ENCODE peak calls at places on chromosomes 11 and 22, in four cellular contexts. Z, P, W and T are unnamed samples.

GRCh38 chr22:39291501-39291900 is 27.9 kb downstream of the RPL3 start:
- DNase-seq in Z (no peak), P (no peak), W (no peak), T (no peak)

GRCh38 chr11:129331217-129331616 is 44.4 kb upstream of the BARX2 start:
- DNase-seq in Z (no peak), P (peak; percentile 40), W (peak; percentile 4), T (peak; percentile 67)

GRCh38 chr11:106228996-106229395 is 151.5 kb downstream of the AASDHPPT start:
- DNase-seq in Z (no peak), P (no peak), W (no peak), T (no peak)

GRCh38 chr22:23122216-23122957 is 19.4 kb downstream of the RSPH14 start:
- DNase-seq in Z (no peak), P (no peak), W (no peak), T (no peak)

GRCh38 chr11:15903246-15903645 is 453.1 kb downstream of the SOX6 start:
- DNase-seq in Z (peak; percentile 10), P (no peak), W (no peak), T (peak; percentile 53)

GRCh38 chr22:36397081-36397766 is 9.5 kb upstream of the MYH9 start:
- DNase-seq in Z (peak; percentile 68), P (no peak), W (peak; percentile 72), T (peak; percentile 79)

GRCh38 chr11:100855466-100856067 is 168.5 kb downstream of the ARHGAP42 start:
- DNase-seq in Z (no peak), P (no peak), W (peak; percentile 68), T (peak; percentile 62)

GRCh38 chr11:65003282-65003681 is 6.5 kb upstream of the BATF2 start:
- DNase-seq in Z (no peak), P (no peak), W (peak; percentile 66), T (peak; percentile 59)

GRCh38 chr11:1089738-1090599 is 15.3 kb downstream of the MUC2 start:
- DNase-seq in Z (peak; percentile 57), P (no peak), W (no peak), T (no peak)

GRCh38 chr11:117827521-117828511 is 3.3 kb upstream of the FXYD2 start:
- DNase-seq in Z (peak; percentile 49), P (peak; percentile 24), W (no peak), T (no peak)

GRCh38 chr11:62565100-62565802 is 8.4 kb downstream of the EEF1G start:
- DNase-seq in Z (no peak), P (no peak), W (no peak), T (no peak)

GRCh38 chr11:47175746-47176327 is 842 bp downstream of the ARFGAP2 start:
- DNase-seq in Z (no peak), P (no peak), W (no peak), T (peak; percentile 52)

GRCh38 chr11:35155677-35156076 is 16.7 kb downstream of the CD44 start:
- DNase-seq in Z (no peak), P (no peak), W (no peak), T (no peak)

GRCh38 chr22:30435674-30436126 is 10.1 kb downstream of the MTFP1 start:
- DNase-seq in Z (no peak), P (peak; percentile 56), W (no peak), T (no peak)

GRCh38 chr11:116527180-116527991 is 245.4 kb downstream of the BUD13 start:
- DNase-seq in Z (no peak), P (no peak), W (no peak), T (no peak)

GRCh38 chr11:132632641-132633124 is 899.6 kb downstream of the OPCML start:
- DNase-seq in Z (no peak), P (no peak), W (peak; percentile 99), T (peak; percentile 86)

GRCh38 chr11:100687630-100688395 is 725 bp downstream of the ARHGAP42 start:
- DNase-seq in Z (peak; percentile 70), P (peak; percentile 48), W (peak; percentile 85), T (peak; percentile 81)

GRCh38 chr11:130070829-130071205 is 1.1 kb downstream of the APLP2 start:
- DNase-seq in Z (peak; percentile 82), P (no peak), W (peak; percentile 36), T (no peak)

GRCh38 chr22:19440411-19441195 is 6.9 kb downstream of the C22orf39 start:
- DNase-seq in Z (no peak), P (no peak), W (no peak), T (no peak)

GRCh38 chr11:59802639-59803176 is 7.9 kb downstream of the MRPL16 start:
- DNase-seq in Z (no peak), P (no peak), W (peak; percentile 58), T (peak; percentile 70)

GRCh38 chr11:120241277-120241676 is 1.3 kb downstream of the POU2F3 start:
- DNase-seq in Z (peak; percentile 78), P (no peak), W (no peak), T (no peak)

GRCh38 chr11:118530683-118531596 is at the start of gene TMEM25:
- DNase-seq in Z (peak; percentile 88), P (peak; percentile 70), W (peak; percentile 32), T (peak; percentile 73)

GRCh38 chr22:20203142-20204099 is 52.6 kb upstream of the CCDC188 start:
- DNase-seq in Z (peak; percentile 75), P (peak; percentile 37), W (peak; percentile 1), T (no peak)

GRCh38 chr11:20342347-20343279 is 20.9 kb upstream of the HTATIP2 start:
- DNase-seq in Z (no peak), P (no peak), W (no peak), T (no peak)

GRCh38 chr11:80255021-80255420 is 814.2 kb upstream of the TENM4 start:
- DNase-seq in Z (no peak), P (no peak), W (no peak), T (peak; percentile 61)

GRCh38 chr11:131491503-131491902 is 121.1 kb downstream of the NTM start:
- DNase-seq in Z (no peak), P (no peak), W (peak; percentile 30), T (peak; percentile 74)

GRCh38 chr11:77152846-77153245 is 24.8 kb downstream of the MYO7A start:
- DNase-seq in Z (no peak), P (no peak), W (peak; percentile 18), T (no peak)

GRCh38 chr11:128463386-128463829 is 124.0 kb downstream of the ETS1 start:
- DNase-seq in Z (no peak), P (no peak), W (peak; percentile 99), T (peak; percentile 18)

GRCh38 chr11:100961633-100962032 is 168.0 kb downstream of the PGR start:
- DNase-seq in Z (no peak), P (no peak), W (peak; percentile 11), T (peak; percentile 48)

GRCh38 chr22:43110927-43111623 is 525 bp downstream of the BIK start:
- DNase-seq in Z (peak; percentile 83), P (peak; percentile 76), W (no peak), T (peak; percentile 59)

GRCh38 chr11:24082241-24082640 is 414.6 kb upstream of the LUZP2 start:
- DNase-seq in Z (no peak), P (no peak), W (peak; percentile 66), T (no peak)

GRCh38 chr11:832529-833113 is at the start of gene CD151:
- DNase-seq in Z (peak; percentile 79), P (peak; percentile 73), W (peak; percentile 45), T (peak; percentile 79)

GRCh38 chr11:64674774-64675173 is 48.2 kb downstream of the NRXN2 start:
- DNase-seq in Z (no peak), P (no peak), W (no peak), T (no peak)

GRCh38 chr22:28397324-28397723 is 282.3 kb downstream of the TTC28 start:
- DNase-seq in Z (no peak), P (no peak), W (no peak), T (no peak)

GRCh38 chr22:35312198-35313059 is 12.7 kb downstream of the TOM1 start:
- DNase-seq in Z (peak; percentile 44), P (no peak), W (peak; percentile 82), T (peak; percentile 65)

GRCh38 chr11:48006301-48006992 is 26.1 kb downstream of the PTPRJ start:
- DNase-seq in Z (no peak), P (no peak), W (peak; percentile 79), T (peak; percentile 66)

GRCh38 chr11:35548925-35549561 is 23.6 kb upstream of the PAMR1 start:
- DNase-seq in Z (no peak), P (no peak), W (peak; percentile 72), T (no peak)

GRCh38 chr22:23054531-23055257 is 15.6 kb upstream of the GNAZ start:
- DNase-seq in Z (peak; percentile 36), P (peak; percentile 35), W (no peak), T (no peak)

GRCh38 chr11:82898242-82898641 is 2.0 kb downstream of the PRCP start:
- DNase-seq in Z (no peak), P (no peak), W (no peak), T (no peak)
- H3K4me3 ChIP-seq in Z (peak overlapping the region; percentile 68), P (peak overlapping the region; percentile 62), W (no peak overlapping the region), T (no peak overlapping the region)

DNA sequence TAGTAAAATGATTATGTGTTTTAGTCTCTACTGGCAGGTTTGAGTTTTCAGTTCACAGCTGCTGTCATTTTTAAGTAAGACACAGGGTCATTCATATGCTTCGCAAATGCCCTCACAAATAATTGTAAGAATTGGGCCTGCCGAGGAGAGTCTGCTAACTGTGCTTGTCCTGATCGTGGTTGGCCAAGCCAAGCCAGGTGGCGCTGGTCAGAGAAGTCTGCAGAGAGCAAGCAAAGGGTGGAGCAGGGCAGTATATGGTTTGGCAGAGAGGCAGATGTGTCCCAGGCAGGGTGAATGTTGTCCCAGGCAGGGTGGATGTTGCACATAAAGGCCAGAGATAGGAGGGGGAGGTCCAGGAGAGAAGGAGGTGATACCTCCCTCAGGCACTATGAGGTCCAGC is 52.7 kb downstream of the SCN3B start:
- DNase-seq in Z (no peak), P (no peak), W (no peak), T (no peak)
- TF ChIP-seq CTCF in Z (no peak), P (no peak), W (no peak), T (no peak)

GRCh38 chr22:21940521-21940920 is 12.1 kb downstream of the PPM1F start:
- DNase-seq in Z (no peak), P (no peak), W (no peak), T (no peak)

GRCh38 chr22:21937821-21938070 is 14.9 kb downstream of the PPM1F start:
- DNase-seq in Z (no peak), P (no peak), W (peak; percentile 94), T (peak; percentile 89)

GRCh38 chr22:21939392-21940319 is 13.0 kb downstream of the PPM1F start:
- DNase-seq in Z (no peak), P (no peak), W (no peak), T (no peak)

GRCh38 chr22:21938071-21938822 is 14.4 kb downstream of the PPM1F start:
- DNase-seq in Z (peak; percentile 97), P (peak; percentile 95), W (peak; percentile 83), T (peak; percentile 62)

DNA sequence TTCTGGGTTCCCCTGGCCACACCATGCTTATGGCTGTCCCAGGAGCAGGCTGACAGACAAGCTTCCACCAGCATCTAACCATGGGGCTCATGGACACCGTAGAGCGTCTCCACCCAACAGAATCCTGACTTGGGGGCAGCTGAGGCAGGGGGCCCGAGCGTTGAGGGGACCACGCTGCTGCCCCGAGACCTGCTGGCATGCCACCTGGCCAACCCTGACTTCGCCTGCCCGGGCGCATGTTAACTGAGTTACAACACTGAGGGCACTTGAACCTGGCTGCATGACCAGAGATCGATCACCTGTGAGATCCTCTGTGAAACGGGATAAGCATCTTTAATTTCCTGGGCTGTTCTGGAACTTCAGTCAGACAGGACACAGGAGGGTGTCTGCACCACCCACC is 13.7 kb downstream of the PPM1F start:
- DNase-seq in Z (no peak), P (no peak), W (no peak), T (no peak)
- H3K4me3 ChIP-seq in Z (peak overlapping the region; percentile 60), P (peak overlapping the region; percentile 48), W (no peak overlapping the region), T (no peak overlapping the region)

GRCh38 chr11:70128435-70128906 is 50.4 kb downstream of the ANO1 start:
- DNase-seq in Z (no peak), P (peak; percentile 74), W (no peak), T (peak; percentile 22)
- TF ChIP-seq CTCF in Z (no peak), P (no peak), W (peak; percentile 9), T (no peak)

GRCh38 chr22:21816787-21817496 is 50.5 kb downstream of the MAPK1 start:
- DNase-seq in Z (no peak), P (no peak), W (peak; percentile 95), T (peak; percentile 93)
- H3K4me3 ChIP-seq in Z (no peak overlapping the region), P (peak overlapping the region; percentile 0), W (no peak overlapping the region), T (no peak overlapping the region)